ENCODE peak calls at places on chromosomes 16 and 17, in ten cellular contexts. H is endothelial cell of umbilical vein, Y is HepG2, B is WTC11, I is A549, F is SK-N-SH, W is HCT116, G is K562, X is GM12878, R is NB4. L is an unnamed sample.

GRCh38 chr17:65595071-65595655 is 33.7 kb upstream of the AXIN2 start:
- DNase-seq in H (no peak), Y (no peak), B (no peak), I (peak), F (no peak), W (no peak), G (peak), X (no peak), R (no peak), L (no peak)

GRCh38 chr17:74584714-74585113 is 7.4 kb downstream of the CD300LD start:
- DNase-seq in H (no peak), Y (no peak), B (no peak), I (no peak), F (no peak), W (no peak), G (no peak), X (no peak), R (no peak), L (no peak)

GRCh38 chr17:75019146-75019545 is 6.7 kb downstream of the MRPL58 start:
- DNase-seq in H (no peak), Y (no peak), B (no peak), I (no peak), F (no peak), W (no peak), G (no peak), X (no peak), R (no peak), L (no peak)

GRCh38 chr16:13606804-13607203 is 313.1 kb upstream of the ERCC4 start:
- DNase-seq in H (no peak), Y (no peak), B (no peak), I (no peak), F (no peak), W (no peak), G (no peak), X (no peak), R (no peak), L (no peak)

GRCh38 chr16:64657316-64658011 is 464.4 kb downstream of the CDH11 start:
- DNase-seq in H (no peak), Y (no peak), B (no peak), I (no peak), F (no peak), W (no peak), G (no peak), X (no peak), R (no peak), L (no peak)

GRCh38 chr16:10827691-10828341 is 9.2 kb upstream of the TVP23A start:
- DNase-seq in H (peak), Y (no peak), B (no peak), I (no peak), F (no peak), W (no peak), G (no peak), X (no peak), R (no peak), L (no peak)

GRCh38 chr17:47686661-47687327 is 7.2 kb upstream of the TBKBP1 start:
- DNase-seq in H (peak), Y (peak), B (no peak), I (no peak), F (no peak), W (no peak), G (no peak), X (no peak), R (no peak), L (no peak)

GRCh38 chr17:57415737-57416354 is 159.5 kb downstream of the MSI2 start:
- DNase-seq in H (no peak), Y (no peak), B (no peak), I (no peak), F (no peak), W (no peak), G (no peak), X (no peak), R (no peak), L (no peak)

GRCh38 chr17:7614422-7615264 is at the start of gene FXR2:
- DNase-seq in H (peak), Y (peak), B (peak), I (peak), F (peak), W (peak), G (peak), X (peak), R (peak), L (peak)

GRCh38 chr17:81420769-81421462 is 25.7 kb downstream of the BAHCC1 start:
- DNase-seq in H (peak), Y (no peak), B (no peak), I (no peak), F (no peak), W (no peak), G (no peak), X (no peak), R (no peak), L (no peak)

GRCh38 chr17:49913226-49914095 is 55.5 kb upstream of the DLX4 start:
- DNase-seq in H (no peak), Y (no peak), B (no peak), I (peak), F (no peak), W (peak), G (peak), X (no peak), R (peak), L (no peak)

GRCh38 chr17:688100-688989 is 26.3 kb downstream of the VPS53 start:
- DNase-seq in H (peak), Y (peak), B (peak), I (peak), F (no peak), W (no peak), G (no peak), X (no peak), R (peak), L (no peak)

GRCh38 chr17:10139560-10139959 is 58.8 kb downstream of the GAS7 start:
- DNase-seq in H (no peak), Y (no peak), B (no peak), I (no peak), F (no peak), W (no peak), G (no peak), X (no peak), R (no peak), L (no peak)

GRCh38 chr17:17849147-17849820 is 12.5 kb upstream of the SREBF1 start:
- DNase-seq in H (no peak), Y (peak), B (no peak), I (no peak), F (no peak), W (no peak), G (peak), X (peak), R (peak), L (no peak)

GRCh38 chr16:3022697-3023414 is 886 bp downstream of the HCFC1R1 start:
- DNase-seq in H (peak), Y (no peak), B (no peak), I (peak), F (no peak), W (no peak), G (peak), X (no peak), R (peak), L (peak)

GRCh38 chr16:58379736-58380135 is 12.5 kb upstream of the GINS3 start:
- DNase-seq in H (no peak), Y (no peak), B (no peak), I (no peak), F (no peak), W (no peak), G (no peak), X (no peak), R (no peak), L (no peak)

GRCh38 chr17:1730345-1731193 is 6.1 kb downstream of the WDR81 start:
- DNase-seq in H (no peak), Y (no peak), B (no peak), I (no peak), F (peak), W (no peak), G (peak), X (no peak), R (no peak), L (no peak)
- TF ChIP-seq MAX in H (no peak), Y (no peak), B (no peak), I (no peak), F (no peak), W (no peak), G (peak), X (no peak), R (no peak), L (no peak)

GRCh38 chr16:56269824-56270684 is 78.8 kb downstream of the GNAO1 start:
- DNase-seq in H (no peak), Y (peak), B (peak), I (peak), F (no peak), W (no peak), G (peak), X (no peak), R (no peak), L (no peak)
- TF ChIP-seq CTCF in H (no peak), Y (peak), B (no peak), I (no peak), F (no peak), W (no peak), G (peak), X (no peak), R (no peak), L (peak)

DNA sequence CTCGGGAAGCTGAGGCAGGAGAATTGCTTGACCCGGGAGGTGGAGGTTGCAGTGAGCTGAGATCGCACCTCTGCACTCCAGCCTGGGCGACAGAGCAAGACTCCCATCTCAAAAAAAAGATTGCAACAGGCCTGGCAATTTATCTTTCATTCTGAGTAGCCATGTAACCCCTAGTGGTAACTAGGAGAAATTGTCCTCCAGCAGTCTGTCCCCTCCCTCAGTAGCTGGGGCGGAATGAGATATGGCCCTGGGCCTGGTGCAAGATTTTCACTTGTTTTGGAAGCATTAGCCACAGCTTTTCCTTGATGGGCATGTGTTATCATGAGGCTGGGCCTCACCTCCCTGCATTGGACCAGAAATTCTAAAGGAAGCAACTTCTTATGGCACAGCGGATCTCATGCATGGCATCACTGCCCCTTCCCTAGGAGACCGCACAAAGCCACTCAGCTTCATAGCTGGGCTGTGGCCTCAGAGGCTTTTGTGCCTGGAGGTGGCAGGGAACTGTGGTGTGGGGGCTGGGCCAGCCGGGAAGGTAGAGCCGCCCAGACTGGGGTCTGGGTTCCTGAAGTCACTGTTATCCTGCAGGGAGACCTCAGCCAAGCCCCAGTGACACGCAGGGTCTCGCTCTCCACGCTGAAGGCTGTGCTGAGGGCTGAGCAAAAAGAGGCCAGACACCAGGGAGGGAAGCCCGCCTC is 13.4 kb downstream of the NATD1 start:
- DNase-seq in H (no peak), Y (peak), B (peak), I (peak), F (peak), W (no peak), G (peak), X (no peak), R (peak), L (peak)
- TF ChIP-seq MAX in H (no peak), Y (no peak), B (no peak), I (no peak), F (no peak), W (no peak), G (no peak), X (no peak), R (no peak), L (no peak)

DNA sequence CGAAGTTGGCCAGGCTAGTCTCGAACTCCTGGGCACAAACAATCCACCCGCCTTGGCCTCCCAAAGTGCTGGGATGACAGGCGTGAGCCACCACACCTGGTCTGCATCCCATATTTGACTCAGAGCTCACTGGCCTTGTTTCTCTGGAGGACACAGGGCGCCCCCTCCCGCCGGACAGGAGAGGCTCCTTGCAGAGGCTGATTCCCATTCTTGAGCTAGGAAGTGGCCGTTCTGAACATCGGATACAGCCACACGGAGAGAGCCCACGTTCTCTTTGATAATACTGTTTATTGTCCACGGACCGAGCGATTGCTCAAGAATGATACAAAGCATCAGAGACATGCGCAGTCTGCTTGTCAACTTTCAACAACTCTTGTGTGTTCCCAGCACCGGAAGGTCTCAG is 12.1 kb upstream of the USP36 start:
- DNase-seq in H (no peak), Y (peak), B (peak), I (peak), F (no peak), W (no peak), G (peak), X (no peak), R (no peak), L (peak)
- TF ChIP-seq CTCF in H (no peak), Y (peak), B (no peak), I (no peak), F (no peak), W (peak), G (peak), X (no peak), R (no peak), L (peak)

L was measured in H1.